ENCODE peak calls at places on chromosomes 13 and 19, in six cellular contexts. Z, O, K, X, I and Q are unnamed samples.

GRCh38 chr13:93004919-93005318 is 221.7 kb upstream of the GPC6 start:
- DNase-seq in Z (no peak), I (no peak), X (no peak), O (no peak), K (no peak), Q (no peak)

GRCh38 chr13:78657699-78658629 is 991 bp downstream of the OBI1 start:
- DNase-seq in Z (no peak), O (no peak), K (no peak), X (no peak), I (no peak), Q (no peak)

GRCh38 chr19:47776568-47776967 is 1.9 kb upstream of the SELENOW start:
- DNase-seq in X (no peak), O (no peak), Z (no peak), I (no peak), K (no peak), Q (no peak)

GRCh38 chr19:46351241-46352041 is 4.6 kb downstream of the PPP5C start:
- DNase-seq in X (peak; percentile 79), I (no peak), O (no peak), Z (peak; percentile 84), K (no peak), Q (no peak)

GRCh38 chr19:6373813-6374108 is 1.2 kb downstream of the ALKBH7 start:
- DNase-seq in X (no peak), I (no peak), K (no peak), O (no peak), Z (no peak), Q (no peak)

GRCh38 chr13:99382428-99383133 is 75.4 kb upstream of the GPR183 start:
- DNase-seq in X (peak; percentile 50), I (no peak), O (no peak), Z (no peak), K (no peak), Q (no peak)

GRCh38 chr19:57465680-57466381 is 8.9 kb upstream of the VN1R1 start:
- DNase-seq in X (no peak), O (no peak), I (no peak), Z (no peak), K (no peak), Q (no peak)

GRCh38 chr13:30746816-30747215 is 11.5 kb downstream of the ALOX5AP start:
- DNase-seq in I (no peak), K (no peak), O (no peak), Z (no peak), X (no peak), Q (no peak)

GRCh38 chr13:25948910-25949309 is 102.9 kb downstream of the SHISA2 start:
- DNase-seq in K (no peak), Z (no peak), X (no peak), O (no peak), I (no peak), Q (no peak)

GRCh38 chr13:41383400-41383799 is 72.3 kb downstream of the NAA16 start:
- DNase-seq in I (no peak), O (no peak), K (no peak), Z (no peak), X (no peak), Q (no peak)

GRCh38 chr13:69755101-69755500 is 352.5 kb upstream of the ATXN8OS start:
- DNase-seq in Z (no peak), K (no peak), X (no peak), O (no peak), I (no peak), Q (no peak)

GRCh38 chr13:77893066-77893465 is 25.6 kb downstream of the EDNRB start:
- DNase-seq in I (peak; percentile 1), K (no peak), X (no peak), Z (no peak), O (no peak), Q (no peak)

GRCh38 chr13:40402931-40403412 is 263.5 kb downstream of the FOXO1 start:
- DNase-seq in Z (no peak), O (no peak), X (peak; percentile 68), I (no peak), K (peak; percentile 81), Q (no peak)

GRCh38 chr19:14479985-14480694 is 5.0 kb upstream of the PTGER1 start:
- DNase-seq in X (no peak), K (peak; percentile 92), Z (no peak), I (peak; percentile 89), O (peak; percentile 81), Q (no peak)

GRCh38 chr19:42111384-42111783 is 20.9 kb downstream of the POU2F2 start:
- DNase-seq in K (no peak), Z (no peak), X (no peak), I (no peak), O (no peak), Q (no peak)

GRCh38 chr19:54216869-54217268 is 5.9 kb downstream of the LILRB3 start:
- DNase-seq in K (no peak), Z (no peak), O (no peak), X (no peak), I (no peak), Q (no peak)

GRCh38 chr19:35533822-35534521 is 716 bp downstream of the GAPDHS start:
- DNase-seq in O (peak; percentile 67), K (peak; percentile 91), Z (no peak), I (no peak), X (no peak), Q (peak; percentile 65)

GRCh38 chr19:57689750-57690149 is 8.0 kb downstream of the ZNF551 start:
- DNase-seq in K (no peak), I (no peak), O (no peak), Z (no peak), X (peak; percentile 2), Q (no peak)

GRCh38 chr19:32241957-32242710 is 103.3 kb upstream of the ZNF507 start:
- DNase-seq in X (no peak), K (no peak), I (no peak), O (no peak), Z (no peak), Q (no peak)

GRCh38 chr19:19342086-19343015 is 21.7 kb downstream of the MAU2 start:
- DNase-seq in O (no peak), X (no peak), I (peak; percentile 88), Z (peak; percentile 57), K (no peak), Q (no peak)

GRCh38 chr13:62747629-62748028 is 1332.0 kb upstream of the PCDH20 start:
- DNase-seq in Z (no peak), K (no peak), I (no peak), X (no peak), O (no peak), Q (no peak)

GRCh38 chr19:9308091-9308490 is 1.5 kb downstream of the ZNF699 start:
- DNase-seq in Z (no peak), O (no peak), I (no peak), K (no peak), X (no peak), Q (no peak)

DNA sequence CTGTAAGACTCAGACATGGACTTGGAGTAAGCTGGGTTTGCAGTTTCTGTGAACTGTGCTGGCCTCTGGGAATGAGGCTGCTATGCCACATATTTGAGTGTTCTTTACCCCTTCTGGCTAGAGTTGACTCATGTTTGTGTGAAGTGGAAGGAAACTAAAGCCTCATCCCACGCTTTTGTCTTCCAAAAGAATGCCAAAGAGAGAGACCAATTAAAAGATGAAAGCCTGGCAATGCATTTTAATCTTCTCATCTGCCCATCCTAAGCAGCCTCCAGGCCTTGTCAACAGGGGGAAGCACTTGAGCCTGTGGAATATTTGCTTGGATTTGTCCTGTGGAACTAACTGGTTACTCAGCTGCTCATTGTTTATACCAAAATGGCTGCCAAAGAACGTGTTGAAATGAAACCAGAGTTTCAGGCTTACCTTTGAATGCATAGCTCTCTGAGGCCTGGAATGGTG is 49.1 kb downstream of the LMO7 start:
- DNase-seq in O (no peak), I (no peak), X (no peak), K (no peak), Z (no peak), Q (no peak)
- TF ChIP-seq CTCF in O (no peak), I (no peak), X (no peak), K (no peak), Z (no peak), Q (no peak)

GRCh38 chr19:50549927-50550593 is 18.2 kb downstream of the LRRC4B start:
- DNase-seq in X (no peak), I (no peak), K (no peak), Z (no peak), O (no peak), Q (no peak)

GRCh38 chr19:50546527-50547221 is 21.6 kb downstream of the LRRC4B start:
- DNase-seq in I (no peak), X (no peak), K (no peak), Z (no peak), O (no peak), Q (no peak)

GRCh38 chr19:50548191-50549058 is 19.8 kb downstream of the LRRC4B start:
- DNase-seq in X (no peak), Z (no peak), K (no peak), I (no peak), O (no peak), Q (no peak)

GRCh38 chr19:50549059-50549926 is 18.9 kb downstream of the LRRC4B start:
- DNase-seq in I (no peak), X (no peak), K (no peak), O (no peak), Z (no peak), Q (no peak)

DNA sequence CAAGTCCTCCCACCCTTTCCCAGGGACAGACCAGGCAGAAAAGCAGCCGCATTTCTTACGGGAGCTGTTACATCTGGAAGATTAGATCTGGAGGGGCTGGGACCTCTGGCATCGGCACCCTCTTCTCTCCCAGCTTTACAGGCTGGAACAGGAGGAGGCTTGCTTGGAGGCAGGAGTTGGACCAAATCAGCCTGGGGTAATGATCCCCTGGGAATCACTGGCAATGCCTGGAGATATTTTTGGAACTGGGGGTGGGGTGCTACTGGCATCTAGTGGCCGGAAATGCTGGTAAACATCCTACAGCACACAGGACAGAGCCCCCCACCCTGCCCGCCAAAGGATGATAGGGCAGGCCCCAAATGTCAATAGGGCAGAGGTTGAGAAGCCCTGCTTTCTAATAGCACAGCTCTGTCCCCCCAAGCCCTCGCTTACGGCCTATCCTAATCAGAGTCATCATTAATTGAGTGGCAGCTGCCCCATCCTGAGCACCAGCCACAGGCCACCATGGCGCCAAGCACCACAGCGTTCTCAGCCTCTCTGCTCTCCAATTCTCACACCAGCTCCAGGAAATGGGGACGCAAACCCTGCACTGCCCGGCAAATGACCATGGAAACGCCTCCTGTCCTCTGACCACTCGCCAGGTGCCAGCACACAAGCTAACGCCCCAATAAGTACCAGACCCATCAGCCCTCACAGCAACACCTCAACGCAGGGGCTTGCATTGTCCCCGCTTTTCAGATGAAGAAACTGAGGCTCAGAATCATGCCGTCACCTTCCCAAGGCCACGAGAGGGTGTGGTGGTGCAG is 20.6 kb downstream of the LRRC4B start:
- DNase-seq in K (no peak), O (no peak), Z (no peak), X (no peak), I (no peak), Q (no peak)
- TF ChIP-seq CTCF in K (no peak), O (no peak), Z (no peak), X (no peak), I (no peak), Q (no peak)

DNA sequence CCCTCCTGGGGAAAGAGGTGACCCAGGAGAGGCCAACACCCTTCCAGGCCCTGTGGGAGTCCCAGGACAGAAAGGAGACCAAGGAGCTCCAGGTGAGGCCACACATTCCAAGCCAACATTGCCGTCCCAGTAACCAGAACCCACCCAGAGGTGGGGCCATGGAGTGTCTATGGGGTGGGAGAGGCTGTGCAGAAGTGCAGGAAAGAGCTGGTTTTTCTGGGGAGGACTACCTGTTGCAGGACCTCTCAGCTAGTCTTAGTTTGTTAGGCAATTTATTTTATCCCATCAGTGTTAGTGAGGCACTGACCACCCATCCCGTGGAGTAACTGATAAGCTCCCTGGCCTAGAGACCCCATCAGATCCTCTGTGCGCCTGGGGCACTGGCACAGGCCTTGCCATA is 66.1 kb downstream of the RAB20 start:
- DNase-seq in X (no peak), K (no peak), I (no peak), O (no peak), Z (no peak), Q (no peak)
- TF ChIP-seq CTCF in X (no peak), K (no peak), I (no peak), O (no peak), Z (no peak), Q (no peak)

GRCh38 chr13:43797869-43798268 is 11.1 kb upstream of the ENOX1 start:
- DNase-seq in Z (no peak), X (no peak), K (no peak), I (no peak), O (no peak), Q (no peak)
- TF ChIP-seq CTCF in Z (no peak), X (no peak), K (no peak), I (no peak), O (no peak), Q (no peak)